ENCODE peak calls at places on chromosomes 12 and 14, in eight cellular contexts. E is body of pancreas, C is transverse colon, O is stomach, Y is heart left ventricle, U is HCT116, D is prostate gland, L is endothelial cell of umbilical vein. J is an unnamed sample. For H3K4me1, the result is how much of the 10 kb centered on the place peaks cover.

GRCh38 chr12:44696542-44696941 is 179.6 kb downstream of the NELL2 start:
- DNase-seq in E (no peak), C (no peak), O (no peak), Y (no peak), U (no peak), D (no peak), L (no peak), J (no peak)

GRCh38 chr12:77324763-77325468 is 259.5 kb upstream of the E2F7 start:
- DNase-seq in E (peak), C (peak), O (peak), Y (peak), U (peak), D (peak), L (peak), J (peak)

GRCh38 chr14:58769766-58770165 is 132.0 kb downstream of the DACT1 start:
- DNase-seq in E (no peak), C (no peak), O (no peak), Y (no peak), U (no peak), D (no peak), L (no peak), J (no peak)

GRCh38 chr14:50954811-50955372 is 10.6 kb upstream of the PYGL start:
- DNase-seq in E (no peak), C (no peak), O (no peak), Y (no peak), U (peak), D (no peak), L (peak), J (no peak)

GRCh38 chr12:68069276-68069675 is 80.0 kb downstream of the IFNG-AS1 start:
- DNase-seq in E (no peak), C (no peak), O (no peak), Y (no peak), U (no peak), D (no peak), L (no peak), J (no peak)

GRCh38 chr14:55780156-55780946 is 200.3 kb downstream of the KTN1 start:
- DNase-seq in E (peak), C (no peak), O (peak), Y (peak), U (no peak), D (peak), L (peak), J (peak)

GRCh38 chr12:52050771-52051541 is at the start of gene NR4A1:
- DNase-seq in E (peak), C (peak), O (peak), Y (peak), U (peak), D (peak), L (peak), J (peak)

GRCh38 chr14:72715910-72716268 is 178.0 kb downstream of the DPF3 start:
- DNase-seq in E (no peak), C (no peak), O (no peak), Y (peak), U (no peak), D (no peak), L (no peak), J (peak)

GRCh38 chr12:45166056-45166455 is 49.8 kb upstream of the ANO6 start:
- DNase-seq in E (no peak), C (no peak), O (no peak), Y (no peak), U (no peak), D (no peak), L (peak), J (no peak)

GRCh38 chr12:24444634-24445033 is 495.2 kb upstream of the SOX5 start:
- DNase-seq in E (no peak), C (no peak), O (no peak), Y (no peak), U (no peak), D (no peak), L (no peak), J (no peak)

GRCh38 chr12:61808856-61809255 is 451.3 kb upstream of the USP15 start:
- DNase-seq in E (no peak), C (no peak), O (no peak), Y (no peak), U (no peak), D (no peak), L (no peak), J (no peak)

GRCh38 chr14:98234208-98234607 is 1037.8 kb downstream of the BCL11B start:
- DNase-seq in E (no peak), C (no peak), O (no peak), Y (no peak), U (no peak), D (no peak), L (no peak), J (no peak)

GRCh38 chr12:107372229-107372658 is 278.9 kb upstream of the CRY1 start:
- DNase-seq in E (no peak), C (no peak), O (no peak), Y (no peak), U (no peak), D (no peak), L (no peak), J (no peak)

GRCh38 chr12:13857750-13858149 is 123.7 kb downstream of the GRIN2B start:
- DNase-seq in E (no peak), C (no peak), O (no peak), Y (no peak), U (no peak), D (no peak), L (no peak), J (no peak)

GRCh38 chr14:104795781-104796681 is 483 bp upstream of the AKT1 start:
- DNase-seq in E (peak), C (peak), O (peak), Y (peak), U (no peak), D (no peak), L (no peak), J (peak)

GRCh38 chr12:26058818-26059217 is 66.0 kb downstream of the BHLHE41 start:
- DNase-seq in E (no peak), C (no peak), O (no peak), Y (no peak), U (no peak), D (no peak), L (no peak), J (no peak)

GRCh38 chr12:66409195-66409871 is 107.0 kb downstream of the HELB start:
- DNase-seq in E (no peak), C (no peak), O (no peak), Y (no peak), U (peak), D (no peak), L (peak), J (peak)

GRCh38 chr14:73714656-73715081 is 485 bp upstream of the PNMA1 start:
- DNase-seq in E (no peak), C (no peak), O (no peak), Y (no peak), U (no peak), D (no peak), L (no peak), J (no peak)

GRCh38 chr12:95836185-95836609 is 22.6 kb upstream of the SNRPF start:
- DNase-seq in E (no peak), C (no peak), O (no peak), Y (no peak), U (no peak), D (no peak), L (peak), J (no peak)

GRCh38 chr14:43765474-43765873 is 741.6 kb downstream of the FSCB start:
- DNase-seq in E (no peak), C (no peak), O (no peak), Y (no peak), U (no peak), D (no peak), L (no peak), J (no peak)

GRCh38 chr14:38207830-38208815 is at the start of gene SSTR1:
- DNase-seq in E (peak), C (peak), O (peak), Y (no peak), U (no peak), D (no peak), L (peak), J (no peak)

GRCh38 chr14:72741836-72742681 is 151.8 kb downstream of the DPF3 start:
- DNase-seq in E (no peak), C (no peak), O (peak), Y (no peak), U (no peak), D (no peak), L (peak), J (no peak)

GRCh38 chr12:31337952-31338351 is 12.0 kb upstream of the SINHCAF start:
- DNase-seq in E (no peak), C (no peak), O (no peak), Y (no peak), U (no peak), D (no peak), L (no peak), J (no peak)

GRCh38 chr14:21133896-21134295 is 22.0 kb downstream of the OR5AU1 start:
- DNase-seq in E (no peak), C (no peak), O (no peak), Y (no peak), U (no peak), D (no peak), L (no peak), J (no peak)

GRCh38 chr14:55929136-55929535 is 189.1 kb upstream of the PELI2 start:
- DNase-seq in E (no peak), C (no peak), O (no peak), Y (no peak), U (no peak), D (no peak), L (no peak), J (no peak)

GRCh38 chr12:2139651-2140050 is 86.9 kb downstream of the CACNA1C start:
- DNase-seq in E (no peak), C (no peak), O (no peak), Y (no peak), U (no peak), D (no peak), L (no peak), J (no peak)

GRCh38 chr12:69334138-69334537 is 14.0 kb upstream of the LYZ start:
- DNase-seq in E (no peak), C (no peak), O (no peak), Y (no peak), U (no peak), D (no peak), L (no peak), J (no peak)

GRCh38 chr14:39731912-39732311 is 299.7 kb upstream of the FBXO33 start:
- DNase-seq in E (no peak), C (no peak), O (no peak), Y (no peak), U (peak), D (no peak), L (no peak), J (no peak)

GRCh38 chr12:46946137-46946536 is 120.3 kb upstream of the SLC38A4 start:
- DNase-seq in E (no peak), C (no peak), O (no peak), Y (no peak), U (no peak), D (no peak), L (no peak), J (no peak)

GRCh38 chr12:6947615-6948014 is 3.5 kb upstream of the PTPN6 start:
- DNase-seq in E (no peak), C (no peak), O (no peak), Y (no peak), U (no peak), D (no peak), L (no peak), J (no peak)

GRCh38 chr14:101926085-101926484 is 38.3 kb upstream of the DYNC1H1 start:
- DNase-seq in E (no peak), C (no peak), O (no peak), Y (no peak), U (no peak), D (no peak), L (no peak), J (no peak)

GRCh38 chr14:61535032-61535431 is 160.3 kb upstream of the HIF1A start:
- DNase-seq in E (no peak), C (no peak), O (no peak), Y (no peak), U (no peak), D (no peak), L (no peak), J (no peak)

GRCh38 chr14:74977164-74977900 is 21.9 kb upstream of the PGF start:
- DNase-seq in E (no peak), C (no peak), O (no peak), Y (no peak), U (no peak), D (no peak), L (no peak), J (no peak)

GRCh38 chr12:20376984-20377383 is 8.6 kb downstream of the PDE3A start:
- DNase-seq in E (no peak), C (no peak), O (no peak), Y (no peak), U (peak), D (no peak), L (peak), J (no peak)
- TF ChIP-seq CTCF in E (peak), C (peak), O (no peak), Y (no peak), U (peak), D (no peak), L (peak), J (no peak)

DNA sequence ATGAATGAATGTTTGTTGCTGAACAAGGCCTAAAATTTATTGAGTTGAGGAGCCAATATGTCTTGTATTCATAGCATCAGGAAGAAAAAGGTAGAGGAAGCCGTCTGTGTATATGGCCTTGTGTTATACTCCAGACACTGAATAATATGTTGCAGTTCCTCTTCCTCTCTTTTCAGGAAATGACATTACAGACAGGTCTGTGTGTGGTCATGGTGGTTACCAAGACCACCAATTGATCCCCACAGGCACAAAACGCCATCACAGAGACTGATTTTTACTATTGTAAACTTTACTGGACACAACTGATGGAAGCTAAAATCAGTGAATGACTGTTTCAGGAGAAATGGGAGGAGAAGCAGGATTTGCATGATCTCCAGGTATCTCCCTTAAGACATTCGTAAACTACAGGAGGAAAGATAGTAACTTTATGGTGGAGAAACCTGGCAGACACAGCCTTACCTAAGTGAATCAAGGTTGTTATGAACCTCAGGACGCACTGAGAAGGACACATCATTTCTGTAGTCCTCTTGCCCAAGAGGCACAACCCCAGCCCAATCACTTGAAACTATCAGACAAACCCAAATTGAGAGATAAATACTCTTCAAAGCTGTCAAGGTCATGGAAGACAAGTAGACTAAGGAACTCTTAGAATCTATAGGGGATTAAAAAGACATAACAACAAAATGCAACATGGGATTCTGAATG is 334.1 kb upstream of the RGS6 start:
- DNase-seq in E (no peak), C (no peak), O (no peak), Y (no peak), U (no peak), D (no peak), L (no peak), J (no peak)
- TF ChIP-seq POLR2A in E (no peak), C (no peak), O (no peak), Y (no peak), U (no peak), D (no peak), L (no peak), J (no peak)

GRCh38 chr14:91898256-91898843 is 31.0 kb upstream of the TC2N start:
- DNase-seq in E (no peak), C (no peak), O (no peak), Y (no peak), U (no peak), D (no peak), L (no peak), J (no peak)

GRCh38 chr14:91901449-91902250 is 34.3 kb upstream of the TC2N start:
- DNase-seq in E (peak), C (no peak), O (peak), Y (peak), U (no peak), D (no peak), L (peak), J (no peak)

GRCh38 chr14:91899777-91900176 is 32.4 kb upstream of the TC2N start:
- DNase-seq in E (no peak), C (no peak), O (no peak), Y (no peak), U (no peak), D (no peak), L (no peak), J (no peak)

GRCh38 chr14:91897121-91897701 is 29.9 kb upstream of the TC2N start:
- DNase-seq in E (peak), C (peak), O (peak), Y (peak), U (no peak), D (peak), L (peak), J (peak)

GRCh38 chr14:91899213-91899612 is 31.9 kb upstream of the TC2N start:
- DNase-seq in E (peak), C (no peak), O (peak), Y (no peak), U (no peak), D (no peak), L (no peak), J (no peak)
- H3K4me1 ChIP-seq in E (half or more), C (under half), O (half or more), Y (under half), U (under half), D (under half), L (under half), J (under half)

GRCh38 chr12:124336742-124337520 is 42.0 kb downstream of the RFLNA start:
- DNase-seq in E (no peak), C (no peak), O (no peak), Y (no peak), U (no peak), D (no peak), L (no peak), J (no peak)
- TF ChIP-seq CTCF in E (no peak), C (no peak), O (no peak), Y (no peak), U (no peak), D (no peak), L (no peak), J (no peak)

GRCh38 chr12:110403975-110404675 is 617 bp upstream of the ANAPC7 start:
- DNase-seq in E (peak), C (peak), O (peak), Y (peak), U (peak), D (peak), L (peak), J (peak)
- TF ChIP-seq POLR2A in E (no peak), C (no peak), O (no peak), Y (no peak), U (peak), D (no peak), L (peak), J (no peak)

DNA sequence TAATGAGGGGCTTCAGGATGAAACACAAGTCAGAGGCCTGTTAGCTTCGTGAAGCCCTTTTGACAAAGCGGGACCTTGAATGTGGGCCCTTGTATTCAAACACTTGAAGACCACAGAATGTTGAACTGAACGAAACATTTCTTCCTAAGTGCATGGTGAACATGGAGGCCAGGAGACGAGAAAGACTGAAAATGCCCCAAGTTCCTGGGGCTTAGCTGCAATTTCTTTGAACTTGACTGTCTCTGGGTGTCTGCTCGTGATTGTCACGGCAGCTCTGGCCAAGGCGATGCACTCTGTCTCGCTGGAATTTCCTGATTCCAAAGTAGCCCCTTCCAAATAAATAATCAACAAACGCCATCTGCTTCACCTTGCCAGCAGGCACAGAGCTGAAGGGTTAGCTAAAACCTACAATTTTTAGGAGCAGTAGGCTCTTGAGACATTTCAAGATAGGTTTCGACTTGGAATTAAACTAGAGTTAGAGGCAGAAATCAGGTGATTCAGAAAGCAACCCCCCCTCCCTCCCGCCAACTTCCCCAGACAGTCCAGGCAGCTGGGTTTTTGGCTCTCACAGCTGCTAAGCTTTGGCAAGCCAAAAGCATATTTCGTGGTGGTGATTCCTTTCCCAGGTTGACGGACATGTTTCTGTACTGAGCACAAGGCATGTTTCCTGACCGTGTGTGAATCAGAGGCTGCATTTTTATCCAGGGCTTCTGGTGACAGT is 13.5 kb upstream of the IRF2BPL start:
- DNase-seq in E (peak), C (peak), O (peak), Y (peak), U (no peak), D (peak), L (peak), J (peak)
- H3K4me1 ChIP-seq in E (half or more), C (half or more), O (half or more), Y (half or more), U (half or more), D (under half), L (half or more), J (half or more)

J was measured in thyroid gland.